ENCODE peak calls at places on chromosomes 16 and 17, in four cellular contexts. S is fibroblast of the aortic adventitia, R is left ventricle myocardium inferior, I is AG09309. Y is an unnamed sample.

GRCh38 chr17:6108382-6108781 is 38.2 kb downstream of the WSCD1 start:
- DNase-seq in S (no peak), R (no peak), I (no peak), Y (no peak)

GRCh38 chr16:73086108-73086507 is 38.2 kb upstream of the ZFHX3 start:
- DNase-seq in S (no peak), R (no peak), I (no peak), Y (no peak)

GRCh38 chr16:87178177-87178863 is 138.9 kb downstream of the C16orf95 start:
- DNase-seq in S (peak), R (no peak), I (no peak), Y (no peak)

GRCh38 chr16:88633684-88634140 is 4.7 kb upstream of the IL17C start:
- DNase-seq in S (peak), R (no peak), I (no peak), Y (no peak)

GRCh38 chr17:42999003-42999525 is 845 bp downstream of the RPL27 start:
- DNase-seq in S (no peak), R (no peak), I (no peak), Y (no peak)

GRCh38 chr16:86495756-86496261 is 14.5 kb upstream of the FOXF1 start:
- DNase-seq in S (no peak), R (no peak), I (no peak), Y (no peak)

GRCh38 chr17:9356488-9356911 is 219.1 kb downstream of the STX8 start:
- DNase-seq in S (no peak), R (no peak), I (no peak), Y (no peak)

GRCh38 chr16:104828-105374 is 26.9 kb downstream of the MPG start:
- DNase-seq in S (no peak), R (no peak), I (no peak), Y (no peak)

GRCh38 chr16:69799601-69800000 is 37.5 kb downstream of the WWP2 start:
- DNase-seq in S (no peak), R (no peak), I (no peak), Y (peak)

GRCh38 chr16:48317614-48318013 is 67.6 kb downstream of the SIAH1 start:
- DNase-seq in S (peak), R (no peak), I (peak), Y (peak)

GRCh38 chr17:77594416-77595209 is 363.9 kb upstream of the TNRC6C start:
- DNase-seq in S (no peak), R (no peak), I (no peak), Y (no peak)

GRCh38 chr17:18179804-18180203 is 3.8 kb upstream of the ALKBH5 start:
- DNase-seq in S (no peak), R (no peak), I (no peak), Y (no peak)

GRCh38 chr16:31182391-31182790 is 2.5 kb downstream of the FUS start:
- DNase-seq in S (no peak), R (no peak), I (no peak), Y (no peak)

GRCh38 chr17:75909051-75909811 is 4.5 kb upstream of the MRPL38 start:
- DNase-seq in S (no peak), R (no peak), I (no peak), Y (no peak)

GRCh38 chr17:59558953-59559352 is 6.5 kb upstream of the DHX40 start:
- DNase-seq in S (peak), R (no peak), I (no peak), Y (no peak)

GRCh38 chr17:42403150-42403549 is 14.9 kb upstream of the STAT3 start:
- DNase-seq in S (no peak), R (no peak), I (no peak), Y (no peak)

GRCh38 chr17:74152591-74153455 is 50.7 kb upstream of the RPL38 start:
- DNase-seq in S (peak), R (no peak), I (no peak), Y (no peak)

GRCh38 chr16:79587897-79588296 is 12.6 kb downstream of the MAF start:
- DNase-seq in S (no peak), R (no peak), I (no peak), Y (no peak)

GRCh38 chr16:14321542-14321941 is 250.4 kb downstream of the MRTFB start:
- DNase-seq in S (no peak), R (peak), I (no peak), Y (no peak)

GRCh38 chr16:10827691-10828341 is 9.2 kb upstream of the TVP23A start:
- DNase-seq in S (peak), R (peak), I (peak), Y (peak)

GRCh38 chr17:2937331-2938003 is 125.9 kb downstream of the OR1D5 start:
- DNase-seq in S (no peak), R (no peak), I (no peak), Y (no peak)

GRCh38 chr16:57486858-57487834 is 853 bp upstream of the DOK4 start:
- DNase-seq in S (no peak), R (no peak), I (no peak), Y (no peak)
- H3K4me3 ChIP-seq in S (peak), R (peak), I (peak), Y (peak)

DNA sequence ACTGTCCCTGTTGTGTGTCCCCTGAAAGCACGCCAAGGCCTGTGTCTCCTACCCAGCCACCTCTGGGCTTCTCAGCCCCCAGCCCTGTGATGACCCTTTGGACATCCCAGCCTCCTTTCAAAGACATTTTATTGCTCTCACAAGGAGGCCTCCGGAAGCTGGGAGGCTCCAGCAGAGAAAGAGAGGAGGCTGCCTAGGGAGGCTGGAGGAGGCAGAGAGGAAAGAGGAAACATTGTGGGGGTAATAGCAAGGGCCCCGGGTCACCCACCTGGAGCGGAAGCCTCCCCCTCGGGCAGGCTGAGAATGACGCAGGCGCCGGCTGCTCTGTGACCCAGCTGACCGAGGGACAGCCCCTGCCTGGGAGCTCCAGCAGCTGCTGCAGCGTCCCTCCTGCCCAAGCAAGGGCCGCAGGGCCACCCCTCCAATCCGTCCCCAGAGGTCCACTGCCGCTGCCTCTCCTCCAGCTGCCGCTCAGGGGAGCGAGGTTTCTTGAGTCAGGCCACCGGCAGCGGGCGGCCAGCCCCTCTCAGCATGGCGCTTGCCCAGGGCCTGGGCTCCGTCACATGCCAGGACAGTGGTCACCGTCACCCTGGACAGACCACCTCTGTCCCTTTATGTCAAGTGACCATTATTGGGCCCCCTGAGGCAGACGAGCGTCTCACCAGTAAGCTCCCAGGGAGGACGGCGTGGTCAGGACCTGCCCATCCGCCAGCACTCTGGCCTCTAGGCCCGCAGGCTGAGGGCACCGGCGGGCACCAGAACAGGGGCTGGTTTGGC is 29.3 kb downstream of the ACTG1 start:
- DNase-seq in S (no peak), R (peak), I (no peak), Y (no peak)
- H3K4me3 ChIP-seq in S (no peak), R (peak), I (no peak), Y (peak)

GRCh38 chr16:53504161-53504663 is 1.2 kb upstream of the AKTIP start:
- DNase-seq in S (peak), R (peak), I (no peak), Y (no peak)

GRCh38 chr16:53498984-53499383 is 4.0 kb downstream of the AKTIP start:
- DNase-seq in S (no peak), R (no peak), I (no peak), Y (no peak)

GRCh38 chr16:53502331-53503269 is at the start of gene AKTIP:
- DNase-seq in S (peak), R (peak), I (no peak), Y (no peak)

GRCh38 chr16:53503270-53503911 is 382 bp upstream of the AKTIP start:
- DNase-seq in S (peak), R (peak), I (peak), Y (peak)

GRCh38 chr16:53501216-53501859 is 1.7 kb downstream of the AKTIP start:
- DNase-seq in S (peak), R (no peak), I (no peak), Y (no peak)
- H3K4me3 ChIP-seq in S (peak), R (peak), I (no peak), Y (no peak)

DNA sequence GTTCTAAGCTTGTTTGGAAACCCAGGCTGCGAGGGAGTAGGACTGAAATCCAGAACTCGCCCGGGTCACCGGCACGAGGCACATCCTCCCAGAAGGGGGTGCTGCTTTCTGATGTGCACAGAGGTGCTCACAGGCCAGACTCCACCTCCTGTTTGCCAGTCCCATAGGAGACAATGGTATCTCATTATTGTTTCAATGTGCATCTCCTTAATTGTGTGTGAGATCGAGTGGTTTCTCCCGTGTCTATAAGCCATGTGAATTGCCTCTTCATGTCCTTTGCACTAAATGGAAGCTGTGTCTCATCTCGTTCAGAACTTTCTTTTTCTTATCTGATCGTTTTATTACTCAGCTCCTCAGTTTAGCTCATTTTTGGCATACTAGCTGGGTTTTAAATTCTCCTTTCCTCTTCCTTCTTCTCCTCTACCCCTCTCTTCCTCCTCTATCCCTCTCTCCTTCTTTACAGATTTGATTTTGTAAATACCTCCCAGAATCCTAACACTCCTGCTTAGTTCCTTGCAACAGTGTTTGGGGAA is 32.1 kb upstream of the PRKCB start:
- DNase-seq in S (peak), R (peak), I (no peak), Y (no peak)
- H3K4me3 ChIP-seq in S (peak), R (no peak), I (no peak), Y (no peak)

GRCh38 chr16:57479043-57479421 is 7.3 kb downstream of the DOK4 start:
- DNase-seq in S (no peak), R (no peak), I (no peak), Y (no peak)

GRCh38 chr16:57480127-57480753 is 6.1 kb downstream of the DOK4 start:
- DNase-seq in S (peak), R (peak), I (no peak), Y (no peak)

GRCh38 chr16:57480754-57481230 is 5.5 kb downstream of the DOK4 start:
- DNase-seq in S (no peak), R (no peak), I (no peak), Y (no peak)

GRCh38 chr16:57478396-57479024 is 7.8 kb downstream of the DOK4 start:
- DNase-seq in S (no peak), R (no peak), I (no peak), Y (no peak)

GRCh38 chr16:57479422-57480126 is 6.7 kb downstream of the DOK4 start:
- DNase-seq in S (peak), R (peak), I (no peak), Y (peak)
- H3K4me3 ChIP-seq in S (peak), R (peak), I (peak), Y (peak)

GRCh38 chr16:3590736-3591435 is 13.7 kb upstream of the NLRC3 start:
- DNase-seq in S (no peak), R (no peak), I (no peak), Y (no peak)
- H3K4me3 ChIP-seq in S (no peak), R (no peak), I (no peak), Y (no peak)